ENCODE peak calls at places on chromosomes 3 and 15, in four cellular contexts. E is mammary epithelial cell, A is ovary, V is adrenal gland. S is an unnamed sample.

GRCh38 chr3:185739264-185739701 is 85.6 kb downstream of the IGF2BP2 start:
- DNase-seq in E (no peak), A (no peak), V (no peak), S (no peak)

GRCh38 chr15:90643301-90643632 is 73.9 kb upstream of the BLM start:
- DNase-seq in E (no peak), A (no peak), V (no peak), S (no peak)

GRCh38 chr3:10173926-10174435 is 9.3 kb downstream of the IRAK2 start:
- DNase-seq in E (peak), V (peak), A (peak), S (no peak)

GRCh38 chr3:115512565-115513410 is 110.5 kb upstream of the GAP43 start:
- DNase-seq in V (peak), E (peak), A (no peak), S (no peak)

GRCh38 chr3:151709847-151710246 is 23.9 kb upstream of the AADACL2 start:
- DNase-seq in E (no peak), V (no peak), A (no peak), S (no peak)

GRCh38 chr15:29392358-29392757 is 122.7 kb upstream of the NSMCE3 start:
- DNase-seq in E (no peak), A (no peak), V (no peak), S (no peak)

GRCh38 chr15:77599899-77600298 is 32.8 kb downstream of the LINGO1 start:
- DNase-seq in A (no peak), V (no peak), E (no peak), S (no peak)

GRCh38 chr3:72820405-72820804 is 27.8 kb downstream of the SHQ1 start:
- DNase-seq in V (peak), E (peak), A (peak), S (no peak)

GRCh38 chr3:64199933-64200332 is 25.3 kb downstream of the PRICKLE2 start:
- DNase-seq in A (no peak), E (no peak), V (no peak), S (no peak)

GRCh38 chr3:143464850-143465249 is 345.3 kb downstream of the CHST2 start:
- DNase-seq in E (no peak), V (no peak), A (no peak), S (no peak)

GRCh38 chr3:133964547-133964946 is 65.2 kb downstream of the SLCO2A1 start:
- DNase-seq in E (peak), A (no peak), V (no peak), S (no peak)

GRCh38 chr3:52385157-52385556 is 59.7 kb downstream of the SEMA3G start:
- DNase-seq in E (no peak), A (no peak), V (no peak), S (no peak)

GRCh38 chr3:25783661-25784512 is 644 bp upstream of the NGLY1 start:
- DNase-seq in E (peak), V (peak), A (peak), S (peak)

GRCh38 chr3:175911937-175912336 is 1052.8 kb downstream of the NAALADL2 start:
- DNase-seq in A (no peak), V (no peak), E (no peak), S (no peak)

GRCh38 chr3:39189150-39189510 is 3.3 kb downstream of the XIRP1 start:
- DNase-seq in V (no peak), A (no peak), E (no peak), S (no peak)

GRCh38 chr15:41887893-41888292 is 6.0 kb downstream of the SPTBN5 start:
- DNase-seq in V (no peak), E (no peak), A (no peak), S (no peak)

GRCh38 chr15:49101536-49101935 is 53.9 kb downstream of the COPS2 start:
- DNase-seq in V (no peak), A (no peak), E (no peak), S (no peak)

GRCh38 chr3:23103764-23104163 is 99.4 kb upstream of the UBE2E2 start:
- DNase-seq in A (no peak), E (no peak), V (no peak), S (no peak)

GRCh38 chr3:122661633-122662032 is 19.0 kb upstream of the PARP14 start:
- DNase-seq in A (no peak), V (no peak), E (no peak), S (no peak)

GRCh38 chr3:192848371-192849233 is 69.1 kb downstream of the MB21D2 start:
- DNase-seq in V (no peak), E (no peak), A (no peak), S (no peak)

GRCh38 chr15:50009634-50010033 is 109.4 kb downstream of the ATP8B4 start:
- DNase-seq in E (no peak), V (no peak), A (no peak), S (no peak)

GRCh38 chr15:63832620-63833245 is 1.0 kb downstream of the HERC1 start:
- DNase-seq in V (no peak), E (no peak), A (no peak), S (no peak)

GRCh38 chr3:128849776-128850542 is 29.5 kb upstream of the ACAD9 start:
- DNase-seq in E (no peak), V (no peak), A (no peak), S (no peak)

GRCh38 chr15:27223166-27223565 is 252.2 kb downstream of the GABRG3 start:
- DNase-seq in E (no peak), V (no peak), A (no peak), S (no peak)

GRCh38 chr15:66075947-66076346 is 177.6 kb downstream of the MEGF11 start:
- DNase-seq in E (no peak), A (no peak), V (no peak), S (no peak)

GRCh38 chr3:137065381-137065780 is 107.6 kb downstream of the IL20RB start:
- DNase-seq in A (no peak), E (no peak), V (no peak), S (no peak)

GRCh38 chr15:69075467-69075866 is 61.0 kb downstream of the NOX5 start:
- DNase-seq in E (no peak), A (no peak), V (no peak), S (no peak)

GRCh38 chr15:90706394-90707327 is 10.5 kb upstream of the BLM start:
- DNase-seq in A (no peak), V (no peak), E (no peak), S (no peak)

GRCh38 chr15:66027268-66027806 is 158.0 kb downstream of the RAB11A start:
- DNase-seq in V (no peak), A (no peak), E (peak), S (no peak)

GRCh38 chr15:84009616-84010015 is 226.0 kb upstream of the GOLGA6L4 start:
- DNase-seq in A (no peak), V (no peak), E (no peak), S (no peak)

GRCh38 chr3:182964179-182964578 is 16.2 kb downstream of the DCUN1D1 start:
- DNase-seq in V (no peak), A (no peak), E (no peak), S (no peak)

GRCh38 chr3:121894191-121894990 is at the start of gene SLC15A2:
- DNase-seq in V (no peak), E (no peak), A (no peak), S (no peak)

GRCh38 chr15:96409231-96410138 is 79.0 kb downstream of the NR2F2 start:
- DNase-seq in V (no peak), E (no peak), A (no peak), S (no peak)

GRCh38 chr3:197376735-197377555 is 78.5 kb upstream of the DLG1 start:
- DNase-seq in V (no peak), E (no peak), A (no peak), S (no peak)

GRCh38 chr15:44075535-44075934 is 119.5 kb downstream of the FRMD5 start:
- DNase-seq in V (no peak), A (no peak), E (peak), S (no peak)

GRCh38 chr3:41224120-41224806 is 25.0 kb downstream of the CTNNB1 start:
- DNase-seq in A (peak), V (peak), E (peak), S (no peak)

GRCh38 chr15:101357333-101357732 is 62.3 kb upstream of the SNRPA1 start:
- DNase-seq in A (no peak), V (no peak), E (peak), S (peak)
- TF ChIP-seq CTCF in A (no peak), V (no peak), E (no peak), S (no peak)

GRCh38 chr3:181696641-181697230 is 15.0 kb upstream of the SOX2 start:
- DNase-seq in E (no peak), A (no peak), V (no peak), S (no peak)

GRCh38 chr3:181693280-181693679 is 18.4 kb upstream of the SOX2 start:
- DNase-seq in V (no peak), E (no peak), A (no peak), S (no peak)

GRCh38 chr3:181692850-181693154 is 18.9 kb upstream of the SOX2 start:
- DNase-seq in E (no peak), V (no peak), A (no peak), S (no peak)

GRCh38 chr3:181695661-181696491 is 15.8 kb upstream of the SOX2 start:
- DNase-seq in E (no peak), A (peak), V (no peak), S (no peak)

GRCh38 chr3:181694805-181695660 is 16.7 kb upstream of the SOX2 start:
- DNase-seq in V (peak), E (no peak), A (peak), S (no peak)
- TF ChIP-seq CTCF in V (peak), E (no peak), A (no peak), S (no peak)

DNA sequence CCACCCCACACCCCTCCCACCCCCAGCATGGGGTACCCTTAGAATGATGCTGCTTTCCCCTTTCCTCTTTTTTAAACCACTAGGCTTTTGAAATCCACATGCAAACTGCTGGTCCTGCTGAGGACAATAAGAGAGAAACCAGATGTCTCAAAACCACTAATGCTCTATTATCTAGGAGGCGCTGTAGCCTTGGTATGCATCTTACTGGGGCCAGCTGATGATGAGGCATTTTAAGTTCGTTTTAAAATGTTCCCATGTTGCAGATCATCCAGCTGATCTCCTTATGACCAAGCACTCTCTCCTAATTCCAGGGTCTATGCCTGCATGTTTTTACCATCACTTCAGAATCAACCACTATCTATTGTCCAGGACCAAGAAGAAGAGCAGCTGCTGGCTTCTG is 1.3 kb downstream of the NME9 start:
- DNase-seq in E (no peak), A (no peak), V (no peak), S (no peak)
- TF ChIP-seq CTCF in E (no peak), A (no peak), V (no peak), S (no peak)

DNA sequence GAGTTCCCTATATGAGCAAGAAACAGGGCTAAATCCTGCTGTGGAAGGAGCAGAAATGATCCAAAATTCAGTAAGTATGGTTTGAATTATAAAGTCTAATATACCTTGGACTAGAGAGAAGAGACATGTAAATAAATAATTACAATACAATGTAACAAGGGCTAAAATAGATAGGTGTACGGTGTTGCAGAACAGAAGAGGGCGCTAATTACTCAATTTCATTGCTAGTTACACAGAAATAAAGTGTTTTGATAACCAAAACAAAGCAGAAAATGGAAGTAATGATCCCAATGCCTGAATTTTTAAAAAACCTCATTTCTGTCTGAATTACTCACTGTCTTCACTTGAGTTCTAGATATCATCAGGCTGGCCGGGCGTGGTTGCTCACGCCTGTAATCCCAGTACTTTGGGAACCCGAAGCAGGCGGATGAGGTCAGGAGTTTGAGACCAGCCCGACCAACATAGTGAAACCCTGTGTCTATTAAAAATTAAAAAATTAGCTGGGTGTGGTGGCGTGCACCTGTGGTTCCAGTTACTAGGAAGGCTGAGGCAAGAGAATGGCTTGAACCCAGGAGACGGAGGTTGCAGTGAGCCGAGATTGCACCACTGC is 8.3 kb upstream of the PLCH1 start:
- DNase-seq in V (no peak), E (no peak), A (no peak), S (no peak)
- TF ChIP-seq CTCF in V (peak), E (peak), A (no peak), S (peak)

S was measured in type B pancreatic cell.